ENCODE peak calls at places on chromosomes 2 and 18, in seven cellular contexts. R is fibroblast of lung, W is thoracic aorta, U is aorta, B is pancreas, T is left ventricle myocardium inferior, G is prostate gland. Y is an unnamed sample.

GRCh38 chr2:147345246-147345645 is 499.6 kb upstream of the ACVR2A start:
- DNase-seq in W (no peak), G (no peak), R (peak; percentile 72), T (no peak), U (no peak), B (no peak), Y (no peak)

GRCh38 chr2:54558188-54558975 is 102.3 kb downstream of the SPTBN1 start:
- DNase-seq in R (peak; percentile 60), U (peak; percentile 70), T (peak; percentile 53), B (peak; percentile 80), W (no peak), G (peak; percentile 67), Y (no peak)

GRCh38 chr18:63956755-63957154 is 7.7 kb downstream of the HMSD start:
- DNase-seq in R (no peak), W (no peak), B (no peak), G (no peak), U (no peak), T (no peak), Y (no peak)

GRCh38 chr18:79399275-79400081 is 3.7 kb downstream of the NFATC1 start:
- DNase-seq in G (no peak), B (peak; percentile 42), W (no peak), T (peak; percentile 21), U (peak; percentile 63), R (no peak), Y (no peak)

GRCh38 chr18:34001376-34001775 is 223.3 kb downstream of the NOL4 start:
- DNase-seq in U (no peak), W (no peak), R (no peak), T (no peak), B (no peak), G (no peak), Y (no peak)

GRCh38 chr18:9750112-9750511 is 42.0 kb downstream of the RAB31 start:
- DNase-seq in G (no peak), B (no peak), R (no peak), T (no peak), W (no peak), U (no peak), Y (no peak)

GRCh38 chr2:226835796-226836547 is at the start of gene RHBDD1:
- DNase-seq in B (peak; percentile 92), U (peak; percentile 96), G (peak; percentile 89), W (peak; percentile 68), T (peak; percentile 95), R (peak; percentile 96), Y (peak; percentile 36)

GRCh38 chr2:118232391-118233255 is 144.4 kb downstream of the INSIG2 start:
- DNase-seq in T (no peak), R (no peak), B (no peak), G (no peak), U (no peak), W (no peak), Y (no peak)

GRCh38 chr2:45614330-45614729 is 3.3 kb upstream of the SRBD1 start:
- DNase-seq in U (no peak), G (no peak), B (no peak), T (no peak), W (no peak), R (no peak), Y (no peak)

GRCh38 chr18:22559414-22560282 is 141.9 kb upstream of the CTAGE1 start:
- DNase-seq in T (peak; percentile 78), B (peak; percentile 57), G (peak; percentile 8), W (no peak), U (peak; percentile 86), R (peak; percentile 70), Y (peak; percentile 53)

GRCh38 chr18:76619342-76620315 is 124.6 kb upstream of the ZNF516 start:
- DNase-seq in R (peak; percentile 76), W (peak; percentile 28), B (peak; percentile 57), T (peak; percentile 64), G (peak; percentile 45), U (peak; percentile 85), Y (peak; percentile 41)

GRCh38 chr2:8761529-8762164 is 75.8 kb downstream of the KIDINS220 start:
- DNase-seq in R (peak; percentile 59), T (no peak), U (no peak), G (no peak), W (no peak), B (no peak), Y (no peak)

GRCh38 chr2:64913357-64913869 is 75.8 kb upstream of the SLC1A4 start:
- DNase-seq in R (no peak), G (no peak), B (no peak), T (no peak), U (no peak), W (no peak), Y (peak; percentile 23)

GRCh38 chr2:39851691-39852110 is 72.6 kb upstream of the THUMPD2 start:
- DNase-seq in W (no peak), U (no peak), G (no peak), B (no peak), R (peak; percentile 70), T (no peak), Y (peak; percentile 84)

GRCh38 chr2:76958749-76959148 is 563.4 kb downstream of the LRRTM4 start:
- DNase-seq in W (no peak), B (no peak), U (no peak), R (peak; percentile 33), G (no peak), T (no peak), Y (peak; percentile 71)

GRCh38 chr2:151733781-151734672 is at the start of gene NEB:
- DNase-seq in U (no peak), R (peak; percentile 61), T (no peak), B (no peak), W (no peak), G (no peak), Y (peak; percentile 94)

GRCh38 chr2:15940661-15941482 is 522 bp downstream of the MYCN start:
- DNase-seq in W (no peak), T (no peak), B (no peak), R (no peak), G (no peak), U (no peak), Y (peak; percentile 71)

GRCh38 chr2:52269696-52270485 is 1238.0 kb upstream of the NRXN1 start:
- DNase-seq in U (no peak), B (no peak), R (peak; percentile 48), T (no peak), G (no peak), W (no peak), Y (no peak)

DNA sequence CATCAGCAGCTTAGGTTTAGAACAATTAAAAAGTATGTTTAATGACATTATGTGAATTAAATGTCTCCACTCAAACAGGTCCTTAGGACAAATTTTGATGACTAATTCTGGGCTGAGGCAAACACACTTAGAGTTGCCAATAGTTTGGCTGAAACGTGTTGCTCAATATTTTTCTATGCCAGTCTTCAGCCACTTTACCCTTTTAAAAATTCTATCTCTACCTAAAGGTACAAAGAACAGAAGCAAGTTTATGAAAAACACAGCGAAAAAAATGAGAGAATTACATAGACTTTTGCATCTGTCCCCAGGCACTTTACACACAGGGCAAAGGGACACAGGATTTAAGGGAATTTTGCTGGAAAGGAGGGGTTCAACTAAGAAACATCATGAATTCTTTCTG is 4.5 kb downstream of the IDH1 start:
- DNase-seq in W (no peak), T (no peak), U (no peak), B (no peak), G (no peak), R (peak; percentile 51), Y (no peak)
- H3K36me3 ChIP-seq in W (peaks cover 4% of the 10 kb centered on the region), T (peaks cover 68% of the 10 kb centered on the region), U (no peaks in the 10 kb centered on the region), B (no peaks in the 10 kb centered on the region), G (no peaks in the 10 kb centered on the region), R (peaks cover 9% of the 10 kb centered on the region), Y (peaks cover 18% of the 10 kb centered on the region)

GRCh38 chr2:196174424-196174823 is 3.0 kb upstream of the STK17B start:
- DNase-seq in R (no peak), U (no peak), W (no peak), G (no peak), B (no peak), T (no peak), Y (no peak)

GRCh38 chr2:196171248-196171871 is at the start of gene STK17B:
- DNase-seq in T (peak; percentile 95), G (peak; percentile 96), W (peak; percentile 76), B (peak; percentile 97), U (peak; percentile 97), R (peak; percentile 94), Y (peak; percentile 99)

GRCh38 chr2:196172976-196173375 is 1.6 kb upstream of the STK17B start:
- DNase-seq in W (no peak), B (no peak), T (no peak), U (no peak), G (no peak), R (no peak), Y (no peak)

GRCh38 chr2:196171946-196172345 is 568 bp upstream of the STK17B start:
- DNase-seq in R (no peak), W (no peak), T (no peak), G (no peak), U (no peak), B (no peak), Y (no peak)

DNA sequence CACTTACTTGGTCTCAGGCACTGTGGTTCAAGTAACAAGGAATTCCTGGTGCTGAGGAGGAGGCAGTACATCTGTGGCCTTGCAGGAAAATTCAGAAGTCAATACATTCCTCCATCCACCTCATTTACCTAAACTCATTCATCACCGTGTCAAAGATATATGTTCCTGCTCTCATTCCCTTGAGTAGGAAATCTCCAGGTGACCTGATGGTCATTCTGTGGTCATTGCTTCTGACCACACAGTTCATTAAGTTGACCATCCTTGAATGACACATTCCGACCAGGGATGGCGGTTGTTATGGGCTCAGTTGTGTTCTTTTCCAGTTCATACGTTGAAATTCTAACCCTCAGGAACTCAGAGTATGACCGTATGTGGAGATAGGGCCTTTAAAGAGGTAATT is 2.1 kb upstream of the STK17B start:
- DNase-seq in R (no peak), U (no peak), W (no peak), B (no peak), G (no peak), T (no peak), Y (no peak)
- H3K27ac ChIP-seq in R (no peak overlapping the region), U (no peak overlapping the region), W (no peak overlapping the region), B (no peak overlapping the region), G (no peak overlapping the region), T (no peak overlapping the region), Y (no peak overlapping the region)

GRCh38 chr2:121731366-121731765 is 5.3 kb downstream of the NIFK start:
- DNase-seq in U (no peak), R (no peak), G (no peak), T (no peak), W (no peak), B (no peak), Y (no peak)
- H3K36me3 ChIP-seq in U (no peaks in the 10 kb centered on the region), R (peaks cover 12% of the 10 kb centered on the region), G (peaks cover 7% of the 10 kb centered on the region), T (peaks cover 85% of the 10 kb centered on the region), W (peaks cover 31% of the 10 kb centered on the region), B (peaks cover 28% of the 10 kb centered on the region), Y (peaks cover 83% of the 10 kb centered on the region)

DNA sequence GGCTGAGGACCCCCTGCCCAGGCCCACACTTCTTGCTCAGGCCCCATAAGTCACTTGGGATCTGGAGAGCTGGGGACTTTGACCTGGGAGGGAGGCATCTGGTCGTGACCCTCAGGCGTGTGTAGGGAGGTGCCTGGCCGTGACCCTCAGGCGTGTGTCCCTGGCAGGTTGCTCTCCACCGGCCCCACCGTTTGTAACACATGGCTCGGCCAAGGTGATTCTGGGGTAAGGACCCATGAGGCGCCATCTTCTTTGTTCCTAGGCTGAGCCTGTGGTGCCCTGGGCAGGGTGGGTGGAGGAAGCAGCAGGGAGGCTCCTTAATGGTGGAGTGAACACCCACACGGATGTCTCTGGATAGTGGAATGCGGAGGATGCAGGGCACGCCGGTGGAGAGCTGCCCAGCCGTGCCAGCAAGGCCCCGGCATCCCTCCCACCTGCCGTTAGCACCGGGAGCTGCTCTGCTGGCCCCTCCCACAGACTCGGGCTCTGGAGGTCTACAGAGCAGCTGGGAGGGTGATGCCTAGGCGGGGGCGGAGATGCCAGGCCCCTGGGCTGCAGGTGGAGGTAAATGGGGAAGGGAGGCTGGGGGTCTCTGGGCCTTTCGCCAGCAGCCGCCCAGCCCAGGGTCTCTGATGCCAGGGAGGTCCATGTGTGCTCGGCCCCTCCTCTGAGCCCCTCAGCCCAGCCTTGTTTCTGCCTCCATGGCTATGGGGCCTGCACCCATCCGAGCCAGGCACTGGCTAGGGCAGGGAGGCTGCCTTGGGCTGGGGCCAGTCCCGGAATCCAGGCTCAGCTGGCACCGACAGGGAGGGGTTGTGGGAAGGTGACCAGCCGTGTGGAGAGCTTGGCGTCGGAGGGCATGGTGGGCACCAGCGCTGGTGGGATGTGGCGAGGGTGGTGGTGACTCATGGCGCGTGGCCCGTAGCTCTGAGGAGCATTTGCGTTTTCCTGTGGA is 1.1 kb upstream of the GAL3ST2 start:
- DNase-seq in T (no peak), U (peak; percentile 40), B (peak; percentile 32), R (no peak), G (no peak), W (no peak), Y (no peak)
- H3K27ac ChIP-seq in T (no peak overlapping the region), U (no peak overlapping the region), B (no peak overlapping the region), R (no peak overlapping the region), G (no peak overlapping the region), W (no peak overlapping the region), Y (no peak overlapping the region)

Y was measured in SJCRH30.